ENCODE peak calls at places on chromosomes 2 and 18, in four cellular contexts. S is GM12878, J is K562, U is HL-60. B is an unnamed sample.

GRCh38 chr18:62128157-62128556 is 58.7 kb downstream of the PIGN start:
- DNase-seq in J (no peak), U (no peak), S (no peak), B (no peak)

GRCh38 chr2:223005496-223005895 is 46.5 kb upstream of the KCNE4 start:
- DNase-seq in U (no peak), S (no peak), J (no peak), B (no peak)

GRCh38 chr2:30404354-30405265 is 42.4 kb upstream of the LCLAT1 start:
- DNase-seq in S (no peak), J (no peak), U (no peak), B (no peak)

GRCh38 chr18:77106331-77106730 is 26.3 kb downstream of the MBP start:
- DNase-seq in S (no peak), U (peak), J (peak), B (no peak)

GRCh38 chr2:168758970-168759820 is 43.2 kb upstream of the NOSTRIN start:
- DNase-seq in J (no peak), S (peak), U (no peak), B (peak)

GRCh38 chr2:138949517-138949916 is 169.3 kb upstream of the NXPH2 start:
- DNase-seq in U (no peak), S (no peak), J (no peak), B (no peak)

GRCh38 chr2:39608690-39609457 is 56.8 kb upstream of the TMEM178A start:
- DNase-seq in S (no peak), J (no peak), U (no peak), B (no peak)

GRCh38 chr2:235031686-235032373 is 80.0 kb downstream of the SH3BP4 start:
- DNase-seq in U (no peak), S (no peak), J (no peak), B (no peak)

GRCh38 chr2:128783896-128784295 is 465.2 kb upstream of the HS6ST1 start:
- DNase-seq in J (no peak), U (no peak), S (no peak), B (no peak)

GRCh38 chr2:188965147-188965546 is 9.0 kb upstream of the COL3A1 start:
- DNase-seq in U (no peak), J (no peak), S (no peak), B (no peak)

GRCh38 chr2:178211943-178212342 is 17.6 kb downstream of the OSBPL6 start:
- DNase-seq in J (no peak), S (no peak), U (no peak), B (no peak)

GRCh38 chr2:64532030-64532429 is 7.9 kb downstream of the AFTPH start:
- DNase-seq in S (no peak), U (no peak), J (no peak), B (no peak)

GRCh38 chr2:42098571-42099430 is 51.0 kb downstream of the PKDCC start:
- DNase-seq in U (no peak), S (no peak), J (no peak), B (no peak)

GRCh38 chr18:62663731-62664336 is 51.5 kb upstream of the PHLPP1 start:
- DNase-seq in U (no peak), J (peak), S (peak), B (peak)

GRCh38 chr18:36075862-36076587 is 8.7 kb upstream of the RPRD1A start:
- DNase-seq in S (peak), J (no peak), U (peak), B (no peak)

GRCh38 chr2:220002699-220003098 is 375.3 kb downstream of the SLC4A3 start:
- DNase-seq in J (no peak), S (no peak), U (no peak), B (no peak)

GRCh38 chr2:220000586-220000985 is 373.2 kb downstream of the SLC4A3 start:
- DNase-seq in U (no peak), J (no peak), S (no peak), B (no peak)

GRCh38 chr2:219998714-219999227 is 371.3 kb downstream of the SLC4A3 start:
- DNase-seq in S (no peak), U (no peak), J (peak), B (no peak)

GRCh38 chr2:220000080-220000479 is 372.6 kb downstream of the SLC4A3 start:
- DNase-seq in S (no peak), J (no peak), U (no peak), B (no peak)

GRCh38 chr2:220001693-220002260 is 374.3 kb downstream of the SLC4A3 start:
- DNase-seq in J (no peak), S (no peak), U (no peak), B (no peak)
- TF ChIP-seq SPI1 in J (no peak), S (no peak), U (no peak), B (no peak)

GRCh38 chr2:145652992-145653545 is 1133.2 kb upstream of the ZEB2 start:
- DNase-seq in J (no peak), S (no peak), U (peak), B (no peak)
- TF ChIP-seq SPI1 in J (no peak), S (no peak), U (no peak), B (no peak)

GRCh38 chr2:196798980-196799379 is 503 bp downstream of the GTF3C3 start:
- DNase-seq in S (no peak), U (no peak), J (peak), B (no peak)
- TF ChIP-seq SPI1 in S (no peak), U (no peak), J (no peak), B (no peak)

GRCh38 chr2:197799072-197799471 is 5.3 kb upstream of the PLCL1 start:
- DNase-seq in U (no peak), J (no peak), S (no peak), B (no peak)
- TF ChIP-seq SPI1 in U (no peak), J (no peak), S (no peak), B (no peak)

DNA sequence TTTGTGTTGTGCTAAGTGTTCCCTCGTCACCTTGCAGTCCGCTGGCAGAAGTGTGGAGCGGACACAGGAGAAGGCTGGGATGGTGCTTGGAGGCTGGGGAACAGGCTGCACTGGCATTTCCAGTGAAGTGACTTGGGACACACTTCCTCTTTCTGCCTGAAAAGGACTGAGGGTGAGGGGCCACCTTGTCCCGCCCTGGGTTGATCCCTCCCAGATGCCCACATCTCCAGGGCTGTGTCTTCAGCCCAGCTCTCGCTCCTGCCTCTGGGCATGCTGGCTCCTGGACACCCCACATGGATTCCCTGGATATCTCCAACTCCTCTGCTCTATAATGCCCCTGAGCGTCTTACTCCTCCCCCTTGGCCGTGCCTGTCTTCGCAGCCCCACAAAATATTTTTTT is 412.6 kb downstream of the PTPRM start:
- DNase-seq in J (no peak), S (no peak), U (no peak), B (no peak)
- TF ChIP-seq SPI1 in J (peak), S (peak), U (peak), B (peak)

DNA sequence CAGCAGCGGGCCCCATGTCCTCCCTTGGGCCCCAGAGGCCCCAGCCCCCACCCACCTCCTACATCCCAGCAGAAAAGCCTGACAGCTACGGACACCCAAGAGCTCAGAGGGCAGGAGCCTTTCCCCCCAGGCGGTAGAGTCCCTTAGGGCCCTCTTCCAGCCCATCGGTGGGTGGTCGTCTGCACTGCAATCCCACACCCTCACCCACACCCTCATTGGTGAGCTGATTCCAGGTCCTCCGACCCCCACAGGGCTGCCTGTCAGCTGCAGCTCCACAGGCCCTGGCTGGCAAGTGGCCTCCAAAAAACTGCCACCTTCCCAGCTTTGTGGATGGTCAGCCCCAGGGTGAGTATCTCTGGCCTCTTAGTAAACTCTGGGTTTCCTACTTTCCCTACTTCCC is 10.5 kb downstream of the TCF23 start:
- DNase-seq in S (no peak), J (no peak), U (no peak), B (no peak)
- TF ChIP-seq SPI1 in S (no peak), J (no peak), U (no peak), B (no peak)

GRCh38 chr2:102286041-102286440 is 25.3 kb upstream of the IL1RL1 start:
- DNase-seq in J (no peak), U (no peak), S (no peak), B (no peak)

GRCh38 chr2:102285368-102285767 is 26.0 kb upstream of the IL1RL1 start:
- DNase-seq in S (no peak), J (no peak), U (no peak), B (no peak)

GRCh38 chr2:102291221-102292075 is 19.9 kb upstream of the IL1RL1 start:
- DNase-seq in S (no peak), U (peak), J (no peak), B (no peak)

GRCh38 chr2:102290594-102290993 is 20.8 kb upstream of the IL1RL1 start:
- DNase-seq in U (no peak), S (no peak), J (no peak), B (no peak)

DNA sequence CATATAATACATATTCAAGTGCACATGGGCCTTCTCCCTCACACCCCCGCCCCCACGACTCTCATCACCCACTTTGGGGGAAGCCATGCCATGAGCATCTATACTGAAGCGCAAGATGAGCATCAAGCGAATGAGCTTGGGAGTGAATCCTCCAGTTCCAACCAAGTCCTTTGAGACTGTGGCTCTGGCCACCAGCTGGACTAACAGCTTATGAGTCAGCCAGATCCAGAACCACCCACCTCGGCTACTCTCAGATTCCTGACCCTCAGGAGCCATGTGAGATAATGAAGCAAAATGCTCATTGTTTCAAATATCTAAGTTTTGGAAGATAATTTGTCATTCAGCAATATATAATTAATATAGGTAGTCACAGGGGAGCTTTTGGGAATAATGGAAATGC is 22.2 kb upstream of the IL1RL1 start:
- DNase-seq in J (no peak), U (no peak), S (no peak), B (no peak)
- TF ChIP-seq SPI1 in J (no peak), U (no peak), S (no peak), B (no peak)

GRCh38 chr18:32086866-32087265 is 4.8 kb upstream of the RNF138 start:
- DNase-seq in J (no peak), U (peak), S (no peak), B (no peak)
- TF ChIP-seq SPI1 in J (no peak), U (no peak), S (no peak), B (no peak)

GRCh38 chr18:54875063-54875462 is 46.8 kb downstream of the RAB27B start:
- DNase-seq in S (no peak), U (no peak), J (no peak), B (no peak)

GRCh38 chr18:54877076-54877475 is 48.8 kb downstream of the RAB27B start:
- DNase-seq in U (no peak), J (no peak), S (no peak), B (no peak)

GRCh38 chr18:54878057-54878661 is 49.9 kb downstream of the RAB27B start:
- DNase-seq in S (no peak), J (no peak), U (no peak), B (no peak)

GRCh38 chr18:54871231-54871630 is 43.0 kb downstream of the RAB27B start:
- DNase-seq in J (peak), S (no peak), U (no peak), B (no peak)

DNA sequence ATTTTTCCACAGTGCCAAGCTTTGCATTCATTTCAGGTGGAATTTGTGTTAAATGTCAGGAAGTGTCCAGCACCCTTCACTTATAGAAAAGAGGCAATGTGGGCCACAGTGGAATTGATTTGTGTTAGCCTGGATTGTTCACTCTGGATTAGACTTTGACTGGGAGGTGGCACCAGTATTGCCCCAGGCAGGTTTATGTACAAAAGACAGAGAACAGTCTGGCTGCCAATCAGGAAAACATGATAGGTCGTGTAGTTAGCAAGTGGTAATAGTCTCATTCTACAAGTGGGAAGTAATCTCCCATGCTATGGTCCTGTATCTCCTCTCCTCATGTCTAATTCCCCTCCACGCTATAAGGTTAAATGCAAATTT is 45.6 kb downstream of the RAB27B start:
- DNase-seq in U (no peak), J (no peak), S (no peak), B (no peak)
- TF ChIP-seq SPI1 in U (no peak), J (no peak), S (no peak), B (no peak)

DNA sequence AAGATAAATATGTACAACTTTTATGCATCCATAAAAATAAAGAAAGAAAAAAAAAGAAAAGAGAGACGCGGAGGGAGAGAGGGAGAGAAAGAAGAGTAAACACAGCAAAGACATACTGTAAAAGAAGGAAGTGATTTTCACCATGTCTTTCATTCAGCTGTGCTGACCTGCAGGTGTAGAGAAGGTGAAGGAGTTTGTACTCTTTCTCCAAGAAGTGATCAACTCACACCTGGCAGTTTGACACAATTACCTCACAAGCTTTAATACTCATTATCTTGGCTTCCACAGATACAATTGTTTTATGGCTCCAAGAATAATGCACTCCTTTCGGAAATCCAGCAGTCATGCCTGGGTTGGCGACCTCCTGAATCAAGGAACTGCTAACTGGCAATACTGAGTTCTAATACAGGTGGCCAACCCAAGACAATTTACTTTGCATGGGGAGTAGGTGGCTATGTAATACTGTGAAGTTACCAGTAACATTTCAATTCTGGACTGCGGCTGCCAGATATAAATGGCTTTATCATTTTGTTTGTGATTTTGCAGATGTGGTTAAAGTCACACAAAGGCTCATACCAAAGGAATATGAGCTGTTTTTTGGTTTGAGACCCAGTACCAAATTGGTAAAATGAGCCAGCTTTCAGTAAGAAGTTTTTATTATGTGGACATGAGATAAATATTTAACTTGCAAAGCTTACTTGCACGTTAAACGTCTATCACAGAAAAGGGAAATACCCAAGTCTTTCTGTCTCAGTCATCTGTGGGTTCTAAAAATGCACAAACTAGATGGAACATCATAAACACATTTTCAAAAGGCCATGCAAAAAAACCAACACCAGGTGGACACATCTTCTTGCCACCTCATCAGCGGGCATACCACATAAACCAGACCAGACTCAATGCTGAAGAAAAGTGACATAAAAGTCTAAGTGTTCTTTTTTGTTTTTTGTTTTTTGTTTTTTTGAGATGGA is 69.4 kb downstream of the NCKAP5 start:
- DNase-seq in U (no peak), J (no peak), S (peak), B (no peak)
- TF ChIP-seq SPI1 in U (no peak), J (no peak), S (peak), B (peak)

B was measured in GM12891.